ENCODE peak calls at places on chromosomes 13 and 19, in six cellular contexts. M, H, C, S, F and K are unnamed samples.

GRCh38 chr13:44854264-44855060 is 134.8 kb downstream of the NUFIP1 start:
- DNase-seq in M (no peak), F (no peak), C (no peak), H (no peak), S (no peak), K (no peak)

GRCh38 chr13:98981596-98982195 is 3.8 kb upstream of the DOCK9 start:
- DNase-seq in C (peak; percentile 41), M (no peak), S (no peak), H (no peak), F (no peak), K (no peak)

GRCh38 chr19:12965017-12965811 is 4.2 kb upstream of the DAND5 start:
- DNase-seq in F (peak; percentile 39), M (peak; percentile 73), H (peak; percentile 74), S (peak; percentile 74), C (peak; percentile 87), K (peak; percentile 73)

GRCh38 chr13:93797463-93797862 is 570.9 kb downstream of the GPC6 start:
- DNase-seq in C (no peak), F (no peak), H (peak; percentile 16), S (no peak), M (no peak), K (no peak)

GRCh38 chr19:50817941-50818858 is 5.4 kb downstream of the KLK1 start:
- DNase-seq in C (peak; percentile 73), F (no peak), S (peak; percentile 54), M (no peak), H (no peak), K (peak; percentile 40)

GRCh38 chr13:112648966-112649690 is 40.7 kb upstream of the ATP11A start:
- DNase-seq in C (no peak), H (no peak), S (no peak), F (no peak), M (no peak), K (no peak)

GRCh38 chr19:7940841-7941240 is 2.6 kb downstream of the TIMM44 start:
- DNase-seq in C (no peak), H (no peak), F (no peak), S (no peak), M (no peak), K (no peak)

GRCh38 chr13:45167611-45168554 is 33.0 kb downstream of the KCTD4 start:
- DNase-seq in M (no peak), S (no peak), H (no peak), F (no peak), C (no peak), K (no peak)

GRCh38 chr19:56108447-56109195 is 12.5 kb downstream of the ZNF787 start:
- DNase-seq in M (no peak), F (no peak), C (no peak), H (no peak), S (no peak), K (no peak)

GRCh38 chr13:113005997-113006396 is 37.0 kb downstream of the MCF2L start:
- DNase-seq in S (no peak), H (no peak), F (no peak), M (no peak), C (no peak), K (no peak)

GRCh38 chr19:10861118-10861651 is 10.2 kb upstream of the CARM1 start:
- DNase-seq in F (no peak), S (no peak), C (peak; percentile 55), M (no peak), H (no peak), K (no peak)

GRCh38 chr13:29748097-29748496 is 102.3 kb downstream of the UBL3 start:
- DNase-seq in H (no peak), S (no peak), M (no peak), C (no peak), F (no peak), K (no peak)

GRCh38 chr19:55082023-55082851 is 6.6 kb downstream of the EPS8L1 start:
- DNase-seq in S (no peak), H (peak; percentile 41), M (no peak), C (peak; percentile 71), F (no peak), K (no peak)

GRCh38 chr13:40878823-40879222 is 89.4 kb downstream of the SLC25A15 start:
- DNase-seq in H (no peak), F (no peak), C (no peak), S (no peak), M (no peak), K (no peak)